ENCODE peak calls at places on chromosomes 6 and 20, in nine cellular contexts. M is epithelial cell of esophagus; G is AG08396; L is SJSA1; H is upper lobe of right lung; C is CD4-positive, alpha-beta memory T cell; F is T-helper 17 cell; Z is NCI-H510A; V is CD4-positive, CD25-positive, alpha-beta regulatory T cell. N is an unnamed sample.
A peak's percentile ranks its signal among the peaks of the same experiment; 100 is the strongest.

GRCh38 chr20:32007787-32008616 is 2.2 kb upstream of the CCM2L start:
- DNase-seq in M (no peak), G (no peak), L (no peak), H (no peak), C (no peak), F (no peak), Z (no peak), V (no peak), N (peak; percentile 73)

GRCh38 chr6:157323924-157324276 is 581 bp upstream of the TMEM242 start:
- DNase-seq in M (peak; percentile 78), G (peak; percentile 71), L (peak; percentile 85), H (peak; percentile 89), C (peak; percentile 15), F (no peak), Z (no peak), V (peak; percentile 43), N (no peak)

GRCh38 chr6:16802071-16802470 is 40.8 kb upstream of the ATXN1 start:
- DNase-seq in M (no peak), G (peak; percentile 36), L (no peak), H (no peak), C (no peak), F (no peak), Z (no peak), V (no peak), N (no peak)

GRCh38 chr6:163413345-163414116 is 987 bp upstream of the QKI start:
- DNase-seq in M (peak; percentile 91), G (peak; percentile 99), L (peak; percentile 86), H (peak; percentile 95), C (peak; percentile 95), F (peak; percentile 89), Z (no peak), V (peak; percentile 89), N (peak; percentile 88)

GRCh38 chr6:148967128-148967527 is 220.3 kb downstream of the UST start:
- DNase-seq in M (no peak), G (no peak), L (no peak), H (no peak), C (no peak), F (no peak), Z (no peak), V (no peak), N (no peak)

GRCh38 chr20:57612916-57613315 is 7.3 kb downstream of the ZBP1 start:
- DNase-seq in M (no peak), G (no peak), L (no peak), H (no peak), C (no peak), F (no peak), Z (no peak), V (no peak), N (no peak)

GRCh38 chr20:47464380-47465101 is 37.1 kb upstream of the NCOA3 start:
- DNase-seq in M (peak; percentile 99), G (peak; percentile 67), L (peak; percentile 66), H (no peak), C (no peak), F (no peak), Z (peak; percentile 29), V (no peak), N (no peak)

GRCh38 chr6:16969699-16970695 is 131.9 kb upstream of the STMND1 start:
- DNase-seq in M (no peak), G (peak; percentile 9), L (no peak), H (no peak), C (no peak), F (no peak), Z (no peak), V (no peak), N (no peak)

GRCh38 chr6:13368079-13368478 is 39.7 kb upstream of the TBC1D7 start:
- DNase-seq in M (no peak), G (no peak), L (no peak), H (no peak), C (no peak), F (no peak), Z (no peak), V (no peak), N (no peak)

GRCh38 chr6:32637219-32637880 is at the start of gene HLA-DQA1:
- DNase-seq in M (no peak), G (no peak), L (no peak), H (no peak), C (no peak), F (no peak), Z (no peak), V (peak; percentile 74), N (peak; percentile 36)

GRCh38 chr6:38688579-38689087 is 14.3 kb downstream of the GLO1 start:
- DNase-seq in M (no peak), G (no peak), L (no peak), H (no peak), C (no peak), F (no peak), Z (no peak), V (no peak), N (no peak)

GRCh38 chr6:37541346-37541745 is 41.7 kb upstream of the CCDC167 start:
- DNase-seq in M (no peak), G (no peak), L (no peak), H (no peak), C (no peak), F (no peak), Z (no peak), V (no peak), N (no peak)

GRCh38 chr6:42086046-42086664 is 35.8 kb downstream of the TAF8 start:
- DNase-seq in M (no peak), G (no peak), L (no peak), H (no peak), C (no peak), F (no peak), Z (no peak), V (no peak), N (no peak)

GRCh38 chr20:50645253-50646068 is 45.9 kb downstream of the RIPOR3 start:
- DNase-seq in M (peak; percentile 88), G (peak; percentile 92), L (peak; percentile 99), H (peak; percentile 76), C (no peak), F (no peak), Z (peak; percentile 86), V (no peak), N (no peak)

GRCh38 chr20:63458170-63459069 is 14.0 kb downstream of the KCNQ2 start:
- DNase-seq in M (no peak), G (no peak), L (no peak), H (no peak), C (no peak), F (no peak), Z (no peak), V (no peak), N (no peak)

GRCh38 chr20:55437778-55438417 is 567.4 kb downstream of the CBLN4 start:
- DNase-seq in M (no peak), G (no peak), L (no peak), H (no peak), C (no peak), F (no peak), Z (no peak), V (no peak), N (no peak)

GRCh38 chr20:63697868-63698545 is 1.6 kb downstream of the TNFRSF6B start:
- DNase-seq in M (peak; percentile 27), G (peak; percentile 12), L (no peak), H (no peak), C (no peak), F (no peak), Z (no peak), V (no peak), N (no peak)

GRCh38 chr6:44738652-44739141 is 351.2 kb downstream of the CDC5L start:
- DNase-seq in M (peak; percentile 60), G (peak; percentile 59), L (no peak), H (no peak), C (no peak), F (no peak), Z (no peak), V (no peak), N (no peak)

GRCh38 chr20:18412202-18412901 is 54.5 kb downstream of the DZANK1 start:
- DNase-seq in M (no peak), G (no peak), L (no peak), H (no peak), C (no peak), F (no peak), Z (no peak), V (no peak), N (peak; percentile 29)

GRCh38 chr6:119481981-119482380 is 132.4 kb upstream of the MAN1A1 start:
- DNase-seq in M (no peak), G (no peak), L (no peak), H (no peak), C (no peak), F (no peak), Z (no peak), V (no peak), N (no peak)

GRCh38 chr6:168546173-168546572 is 105.2 kb downstream of the SMOC2 start:
- DNase-seq in M (no peak), G (no peak), L (no peak), H (no peak), C (no peak), F (no peak), Z (no peak), V (no peak), N (no peak)

GRCh38 chr6:104711371-104711770 is 148.3 kb downstream of the HACE1 start:
- DNase-seq in M (peak; percentile 79), G (no peak), L (no peak), H (no peak), C (no peak), F (no peak), Z (peak; percentile 75), V (no peak), N (no peak)

GRCh38 chr6:16717275-16717942 is 43.9 kb downstream of the ATXN1 start:
- DNase-seq in M (no peak), G (no peak), L (no peak), H (no peak), C (no peak), F (no peak), Z (no peak), V (no peak), N (no peak)

GRCh38 chr20:44187054-44187762 is at the start of gene JPH2:
- DNase-seq in M (peak; percentile 89), G (peak; percentile 77), L (peak; percentile 90), H (no peak), C (no peak), F (no peak), Z (no peak), V (no peak), N (no peak)

N was measured in GDM1.